ENCODE peak calls at places on chromosome 10, in eight cellular contexts. E is neural progenitor cell; L is cardiac muscle cell; I is A673; P is CD4-positive, alpha-beta memory T cell; U is sigmoid colon; G is body of pancreas; B is lung. V is an unnamed sample.

GRCh38 chr10:12803781-12804180 is 197.7 kb downstream of the CCDC3 start:
- DNase-seq in E (no peak), U (no peak), L (no peak), G (no peak), I (no peak), B (no peak), P (no peak), V (no peak)

GRCh38 chr10:119257894-119258293 is 50.5 kb downstream of the GRK5 start:
- DNase-seq in E (no peak), P (no peak), I (no peak), G (no peak), B (no peak), U (no peak), L (no peak), V (no peak)

GRCh38 chr10:133079836-133080682 is 7.7 kb upstream of the ADGRA1 start:
- DNase-seq in P (no peak), U (no peak), E (peak; percentile 85), B (no peak), I (no peak), L (peak; percentile 85), G (no peak), V (no peak)

GRCh38 chr10:122861724-122862161 is 16.1 kb upstream of the CUZD1 start:
- DNase-seq in I (no peak), U (no peak), P (no peak), G (no peak), B (no peak), L (no peak), E (no peak), V (no peak)

GRCh38 chr10:43922335-43923280 is 273.9 kb upstream of the ZNF32 start:
- DNase-seq in B (peak; percentile 14), E (no peak), G (no peak), P (no peak), I (no peak), U (no peak), L (no peak), V (no peak)

GRCh38 chr10:73469579-73469978 is 26.2 kb downstream of the PPP3CB start:
- DNase-seq in U (no peak), B (no peak), E (no peak), L (no peak), P (no peak), G (no peak), I (no peak), V (no peak)

GRCh38 chr10:9613338-9613737 is 1404.3 kb upstream of the CELF2 start:
- DNase-seq in P (no peak), E (no peak), G (no peak), B (no peak), L (no peak), U (no peak), I (no peak), V (no peak)

GRCh38 chr10:32950457-32951109 is 7.4 kb downstream of the ITGB1 start:
- DNase-seq in G (no peak), P (no peak), E (peak; percentile 50), I (peak; percentile 13), B (no peak), L (no peak), U (no peak), V (peak; percentile 44)

GRCh38 chr10:80186364-80187012 is 18.8 kb downstream of the ANXA11 start:
- DNase-seq in L (no peak), P (no peak), B (no peak), U (peak; percentile 77), G (no peak), I (no peak), E (no peak), V (no peak)

GRCh38 chr10:61211468-61211867 is 241.7 kb downstream of the TMEM26 start:
- DNase-seq in U (no peak), L (no peak), B (no peak), G (no peak), I (no peak), E (no peak), P (no peak), V (no peak)

GRCh38 chr10:59361659-59362183 is 628 bp downstream of the FAM13C start:
- DNase-seq in E (no peak), U (no peak), I (peak; percentile 35), L (no peak), B (no peak), G (no peak), P (no peak), V (peak; percentile 6)

GRCh38 chr10:119450606-119451304 is 91.8 kb downstream of the RGS10 start:
- DNase-seq in E (no peak), P (no peak), L (no peak), I (no peak), U (no peak), B (no peak), G (no peak), V (no peak)

GRCh38 chr10:46528171-46528671 is 28.2 kb downstream of the GPRIN2 start:
- DNase-seq in P (no peak), E (no peak), I (no peak), U (peak; percentile 65), B (no peak), L (no peak), G (peak; percentile 9), V (no peak)

GRCh38 chr10:118922226-118922625 is 107.3 kb upstream of the NANOS1 start:
- DNase-seq in I (no peak), B (peak; percentile 13), U (no peak), G (no peak), L (no peak), E (no peak), P (no peak), V (peak; percentile 39)

GRCh38 chr10:27240891-27241639 is 468 bp upstream of the ACBD5 start:
- DNase-seq in B (no peak), U (no peak), I (no peak), P (peak; percentile 43), L (peak; percentile 17), G (peak; percentile 37), E (peak; percentile 62), V (peak; percentile 32)

GRCh38 chr10:84200537-84201243 is 6.4 kb downstream of the CDHR1 start:
- DNase-seq in I (no peak), L (no peak), P (no peak), E (no peak), G (no peak), U (peak; percentile 44), B (no peak), V (peak; percentile 30)

GRCh38 chr10:986881-987634 is 1.2 kb upstream of the GTPBP4 start:
- DNase-seq in L (no peak), B (no peak), E (no peak), P (no peak), G (no peak), I (no peak), U (no peak), V (no peak)

GRCh38 chr10:21481407-21481806 is 44.1 kb downstream of the SKIDA1 start:
- DNase-seq in E (no peak), G (no peak), L (no peak), B (no peak), U (no peak), I (no peak), P (no peak), V (no peak)
- H3K36me3 ChIP-seq in E (no peaks in the 10 kb centered on the region), G (no peaks in the 10 kb centered on the region), L (no peaks in the 10 kb centered on the region), B (no peaks in the 10 kb centered on the region), U (no peaks in the 10 kb centered on the region), I (no peaks in the 10 kb centered on the region), P (no peaks in the 10 kb centered on the region), V (no peaks in the 10 kb centered on the region)

GRCh38 chr10:15703944-15704580 is 15.7 kb downstream of the ITGA8 start:
- DNase-seq in I (no peak), P (no peak), G (no peak), U (no peak), L (no peak), E (no peak), B (no peak), V (no peak)
- H3K4me1 ChIP-seq in I (peaks cover 20% of the 10 kb centered on the region), P (no peaks in the 10 kb centered on the region), G (no peaks in the 10 kb centered on the region), U (no peaks in the 10 kb centered on the region), L (no peaks in the 10 kb centered on the region), E (no peaks in the 10 kb centered on the region), B (no peaks in the 10 kb centered on the region), V (no peaks in the 10 kb centered on the region)

GRCh38 chr10:35016009-35016408 is 74.1 kb downstream of the CUL2 start:
- DNase-seq in U (no peak), B (no peak), L (no peak), P (no peak), G (no peak), E (no peak), I (no peak), V (no peak)

GRCh38 chr10:35017608-35018007 is 72.5 kb downstream of the CUL2 start:
- DNase-seq in B (no peak), E (no peak), P (no peak), I (no peak), L (no peak), G (no peak), U (no peak), V (no peak)

DNA sequence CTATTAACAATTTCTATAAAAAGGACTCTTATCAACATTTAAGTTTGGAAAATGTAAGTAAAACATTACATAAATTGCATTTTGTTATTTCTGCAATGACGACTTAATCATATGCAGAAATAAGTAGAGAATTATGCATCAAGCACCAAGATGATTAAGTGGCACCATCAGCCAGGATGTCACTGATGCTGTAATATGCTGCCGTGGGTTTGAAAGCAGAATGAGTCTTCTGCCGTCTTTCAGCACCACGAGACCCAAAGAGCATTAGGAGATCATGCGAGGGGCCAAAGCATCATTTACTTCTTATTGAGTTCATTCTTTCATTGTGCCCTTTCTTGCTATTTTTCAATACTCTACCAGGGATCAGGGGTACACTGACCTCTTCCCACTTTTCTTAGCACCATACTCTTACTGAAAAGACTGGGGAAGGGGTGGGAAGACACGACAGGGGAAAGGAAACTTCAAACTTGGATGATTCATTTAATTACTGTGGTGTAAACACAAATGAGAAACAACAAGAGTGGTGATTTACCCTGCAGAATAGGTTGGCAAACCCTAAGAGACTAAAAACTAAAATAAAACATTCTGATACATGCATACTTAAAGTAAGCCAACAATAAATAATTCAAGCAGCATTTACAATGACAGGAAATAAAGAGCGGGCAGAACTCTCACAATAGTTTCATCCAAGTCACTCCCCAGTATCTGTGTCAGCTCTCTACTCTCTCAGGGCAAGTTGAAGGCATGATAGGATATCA is 70.9 kb downstream of the CUL2 start:
- DNase-seq in P (no peak), E (no peak), B (no peak), G (no peak), I (no peak), U (no peak), L (no peak), V (no peak)
- H3K36me3 ChIP-seq in P (peaks cover 20% of the 10 kb centered on the region), E (peaks cover 11% of the 10 kb centered on the region), B (peaks cover 9% of the 10 kb centered on the region), G (peaks cover 5% of the 10 kb centered on the region), I (peaks cover 12% of the 10 kb centered on the region), U (peaks cover 57% of the 10 kb centered on the region), L (peaks cover 19% of the 10 kb centered on the region), V (peaks cover 8% of the 10 kb centered on the region)

GRCh38 chr10:63258920-63259678 is 126.0 kb downstream of the NRBF2 start:
- DNase-seq in G (no peak), U (no peak), B (no peak), L (no peak), I (no peak), P (no peak), E (no peak), V (no peak)

GRCh38 chr10:63260860-63261251 is 127.7 kb downstream of the NRBF2 start:
- DNase-seq in I (no peak), G (no peak), P (no peak), E (no peak), U (no peak), L (no peak), B (no peak), V (no peak)

GRCh38 chr10:63261496-63261895 is 128.4 kb downstream of the NRBF2 start:
- DNase-seq in B (no peak), E (no peak), U (no peak), P (no peak), G (no peak), I (no peak), L (no peak), V (no peak)

GRCh38 chr10:63262674-63263073 is 129.5 kb downstream of the NRBF2 start:
- DNase-seq in E (no peak), L (no peak), B (no peak), I (no peak), U (no peak), P (no peak), G (no peak), V (no peak)

GRCh38 chr10:63260103-63260859 is 127.2 kb downstream of the NRBF2 start:
- DNase-seq in L (no peak), U (no peak), B (no peak), G (no peak), P (no peak), I (no peak), E (no peak), V (peak; percentile 38)
- H3K4me1 ChIP-seq in L (peaks cover 41% of the 10 kb centered on the region), U (peaks cover 87% of the 10 kb centered on the region), B (peaks cover 20% of the 10 kb centered on the region), G (peaks cover 61% of the 10 kb centered on the region), P (peaks cover 92% of the 10 kb centered on the region), I (peaks cover 69% of the 10 kb centered on the region), E (peaks cover 30% of the 10 kb centered on the region), V (peaks cover 8% of the 10 kb centered on the region)

V was measured in small intestine.